ENCODE peak calls at places on chromosomes 3 and 15, in six cellular contexts. C is tibial artery, N is AG09309, W is body of pancreas, R is left ventricle myocardium inferior, S is fibroblast of pulmonary artery. U is an unnamed sample.

GRCh38 chr3:8386221-8386620 is 115.4 kb upstream of the LMCD1 start:
- DNase-seq in R (no peak), W (no peak), N (no peak), C (no peak), S (no peak), U (no peak)

GRCh38 chr15:100986158-100986896 is 67.2 kb downstream of the LRRK1 start:
- DNase-seq in R (no peak), S (no peak), W (peak), N (no peak), C (no peak), U (no peak)

GRCh38 chr3:112053229-112053628 is 18.7 kb downstream of the TMPRSS7 start:
- DNase-seq in S (no peak), N (no peak), R (no peak), C (no peak), W (no peak), U (no peak)

GRCh38 chr3:182713743-182714517 is 79.4 kb upstream of the ATP11B start:
- DNase-seq in R (no peak), S (peak), C (no peak), W (peak), N (peak), U (peak)

GRCh38 chr15:68560501-68561113 is 18.2 kb upstream of the CORO2B start:
- DNase-seq in S (no peak), C (no peak), W (no peak), R (no peak), N (no peak), U (no peak)

GRCh38 chr15:88586401-88587162 is 34.6 kb upstream of the AEN start:
- DNase-seq in C (no peak), R (no peak), N (no peak), S (peak), W (no peak), U (no peak)

GRCh38 chr3:139527287-139527686 is 12.3 kb downstream of the RBP1 start:
- DNase-seq in R (no peak), C (no peak), W (no peak), S (no peak), N (no peak), U (no peak)

GRCh38 chr3:49427581-49427980 is 1.5 kb downstream of the NICN1 start:
- DNase-seq in C (no peak), W (no peak), N (no peak), R (no peak), S (no peak), U (no peak)

GRCh38 chr15:63076136-63077005 is 33.8 kb downstream of the TPM1 start:
- DNase-seq in S (no peak), W (no peak), N (no peak), C (no peak), R (no peak), U (no peak)

GRCh38 chr3:31815631-31816440 is 165.2 kb downstream of the OSBPL10 start:
- DNase-seq in C (no peak), S (no peak), N (no peak), R (no peak), W (no peak), U (no peak)

GRCh38 chr15:31474059-31474868 is 147.6 kb downstream of the KLF13 start:
- DNase-seq in R (no peak), N (no peak), C (no peak), S (no peak), W (no peak), U (no peak)

DNA sequence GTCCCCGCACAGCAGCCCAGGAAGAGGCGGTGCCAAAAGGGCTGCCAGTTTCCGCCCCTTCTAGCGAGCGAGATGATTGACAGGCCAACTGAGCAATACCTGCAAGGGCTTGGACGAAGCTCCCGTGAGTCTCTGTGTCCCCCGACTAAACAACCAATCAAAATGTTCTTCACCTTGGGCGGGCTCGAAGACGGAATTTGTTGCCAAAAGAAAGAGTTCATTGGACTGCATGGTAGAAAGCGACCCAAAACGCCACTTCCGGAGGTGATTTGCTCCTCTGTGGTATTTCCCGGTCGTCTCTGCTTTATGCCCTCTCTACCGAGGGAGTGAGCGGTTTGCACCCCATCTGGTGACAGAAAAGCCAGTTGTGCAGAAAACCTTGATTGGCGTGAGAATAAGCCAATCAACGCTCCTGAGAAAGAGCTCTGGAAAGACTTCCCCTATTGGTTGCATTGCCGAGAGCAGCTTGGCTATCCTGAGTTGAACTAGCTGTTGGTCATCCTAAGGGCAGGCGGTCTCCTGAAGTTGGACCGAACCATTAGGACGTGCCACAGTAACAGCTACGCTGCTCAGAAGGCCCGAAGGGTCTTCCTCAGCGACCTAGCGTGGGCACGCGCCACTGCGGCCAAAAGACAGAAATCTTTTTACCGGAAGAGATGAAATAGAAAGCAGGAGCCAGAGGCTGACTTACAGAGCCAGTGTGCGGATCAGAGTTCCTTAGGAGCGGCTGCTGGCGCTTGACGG is 545 bp upstream of the UBP1 start:
- DNase-seq in S (peak), W (peak), N (peak), C (peak), R (peak), U (peak)
- TF ChIP-seq CTCF in S (no peak), W (no peak), N (no peak), C (no peak), R (no peak), U (no peak)

GRCh38 chr3:142213298-142213697 is 12.1 kb downstream of the GK5 start:
- DNase-seq in W (no peak), C (no peak), R (no peak), S (peak), N (peak), U (no peak)
- H3K4me3 ChIP-seq in W (no peak), C (no peak), R (no peak), S (no peak), N (no peak), U (no peak)

GRCh38 chr3:176650478-176650877 is 546.8 kb downstream of the TBL1XR1 start:
- DNase-seq in S (peak), C (no peak), N (peak), W (no peak), R (no peak), U (no peak)
- TF ChIP-seq CTCF in S (peak), C (no peak), N (peak), W (no peak), R (no peak), U (no peak)

DNA sequence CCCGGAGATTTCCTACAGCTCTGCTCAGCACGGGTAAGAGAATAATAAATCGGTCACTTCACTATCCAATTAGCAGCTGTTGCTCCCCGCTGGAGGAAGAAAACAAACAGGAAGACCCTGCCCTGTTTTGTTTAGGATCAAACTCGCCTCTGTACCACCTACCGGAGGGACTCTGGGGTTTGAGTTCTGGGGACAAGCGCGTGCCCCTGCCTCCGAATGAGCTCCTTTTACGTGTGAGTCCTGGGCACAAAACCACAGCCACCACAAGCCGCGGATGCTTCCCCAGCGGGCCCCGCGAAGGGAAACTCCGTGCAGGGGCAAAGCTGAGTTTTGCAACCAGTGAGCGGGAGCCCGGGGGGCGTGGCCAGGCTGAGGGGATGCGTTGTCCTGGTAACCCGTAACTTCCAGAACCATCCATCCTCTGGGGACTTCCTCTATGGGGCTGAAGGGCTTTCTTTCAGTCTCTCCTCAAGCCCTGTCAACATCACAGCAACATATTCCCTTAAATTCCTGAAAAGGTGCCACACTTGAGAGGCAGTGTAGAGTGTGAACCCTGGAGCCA is 315.8 kb upstream of the PROK2 start:
- DNase-seq in R (peak), W (peak), N (peak), C (peak), S (peak), U (peak)
- H3K4me3 ChIP-seq in R (peak), W (no peak), N (peak), C (peak), S (peak), U (peak)

GRCh38 chr3:2921903-2922302 is 188.3 kb downstream of the IL5RA start:
- DNase-seq in C (no peak), R (no peak), S (peak), N (no peak), W (no peak), U (no peak)
- TF ChIP-seq CTCF in C (peak), R (peak), S (peak), N (no peak), W (peak), U (no peak)

GRCh38 chr15:90192961-90193786 is 8.0 kb upstream of the SEMA4B start:
- DNase-seq in W (peak), C (peak), N (no peak), S (no peak), R (no peak), U (no peak)
- H3K4me3 ChIP-seq in W (no peak), C (no peak), N (no peak), S (no peak), R (no peak), U (no peak)